ENCODE peak calls at places on chromosomes 6 and 20, in eight cellular contexts. W, C, R, K, A, F, I and P are unnamed samples.

GRCh38 chr6:151014404-151015150 is 149.1 kb downstream of the MTHFD1L start:
- DNase-seq in W (no peak), C (no peak), R (peak; percentile 46), K (peak; percentile 79), A (peak; percentile 56), F (peak; percentile 78), I (peak; percentile 29), P (peak; percentile 7)

GRCh38 chr6:161139766-161140553 is 133.9 kb downstream of the AGPAT4 start:
- DNase-seq in W (no peak), C (no peak), R (no peak), K (no peak), A (no peak), F (no peak), I (no peak), P (no peak)

GRCh38 chr6:116476021-116476678 is 15.0 kb downstream of the CALHM6 start:
- DNase-seq in W (no peak), C (no peak), R (peak; percentile 3), K (no peak), A (peak; percentile 43), F (no peak), I (no peak), P (peak; percentile 42)

GRCh38 chr6:49890988-49891387 is 24.7 kb upstream of the CRISP1 start:
- DNase-seq in W (no peak), C (no peak), R (no peak), K (no peak), A (no peak), F (no peak), I (no peak), P (no peak)

GRCh38 chr20:39004508-39004907 is 42.4 kb downstream of the DHX35 start:
- DNase-seq in W (no peak), C (no peak), R (no peak), K (no peak), A (no peak), F (no peak), I (no peak), P (no peak)

GRCh38 chr6:32177182-32177787 is 920 bp upstream of the RNF5 start:
- DNase-seq in W (no peak), C (no peak), R (peak; percentile 11), K (no peak), A (no peak), F (no peak), I (peak; percentile 76), P (peak; percentile 77)

GRCh38 chr6:56595490-56596122 is 47.1 kb downstream of the DST start:
- DNase-seq in W (no peak), C (no peak), R (peak; percentile 5), K (peak; percentile 62), A (peak; percentile 54), F (peak; percentile 8), I (peak; percentile 8), P (peak; percentile 45)

GRCh38 chr20:17381701-17382100 is 149.5 kb downstream of the BFSP1 start:
- DNase-seq in W (no peak), C (no peak), R (no peak), K (no peak), A (no peak), F (no peak), I (peak; percentile 40), P (no peak)

GRCh38 chr20:32968833-32969241 is 35.4 kb downstream of the SUN5 start:
- DNase-seq in W (no peak), C (no peak), R (no peak), K (no peak), A (peak; percentile 16), F (no peak), I (no peak), P (no peak)

GRCh38 chr6:75334266-75335040 is 49.9 kb upstream of the TMEM30A start:
- DNase-seq in W (peak; percentile 88), C (no peak), R (no peak), K (peak; percentile 94), A (peak; percentile 54), F (peak; percentile 31), I (no peak), P (no peak)

GRCh38 chr6:21769405-21769851 is 175.9 kb downstream of the SOX4 start:
- DNase-seq in W (peak; percentile 93), C (no peak), R (no peak), K (peak; percentile 98), A (peak; percentile 75), F (no peak), I (no peak), P (no peak)

GRCh38 chr20:63049561-63050221 is 42.9 kb upstream of the BHLHE23 start:
- DNase-seq in W (no peak), C (no peak), R (no peak), K (no peak), A (no peak), F (no peak), I (no peak), P (no peak)

GRCh38 chr20:8790442-8791074 is 278.3 kb upstream of the PLCB4 start:
- DNase-seq in W (no peak), C (no peak), R (no peak), K (peak; percentile 70), A (peak; percentile 61), F (peak; percentile 63), I (no peak), P (no peak)

GRCh38 chr6:80543598-80544181 is 437.2 kb downstream of the BCKDHB start:
- DNase-seq in W (peak; percentile 90), C (no peak), R (no peak), K (peak; percentile 61), A (peak; percentile 50), F (no peak), I (no peak), P (no peak)

GRCh38 chr6:94130458-94130857 is 711.1 kb upstream of the EPHA7 start:
- DNase-seq in W (no peak), C (no peak), R (no peak), K (no peak), A (no peak), F (no peak), I (no peak), P (no peak)

GRCh38 chr6:79671605-79672266 is 40.6 kb downstream of the SH3BGRL2 start:
- DNase-seq in W (no peak), C (peak; percentile 76), R (peak; percentile 35), K (peak; percentile 15), A (no peak), F (peak; percentile 7), I (no peak), P (peak; percentile 7)

GRCh38 chr6:111565316-111566221 is 40.1 kb downstream of the TRAF3IP2 start:
- DNase-seq in W (no peak), C (no peak), R (no peak), K (no peak), A (no peak), F (peak; percentile 19), I (no peak), P (no peak)

GRCh38 chr20:7650081-7650480 is 290.2 kb downstream of the HAO1 start:
- DNase-seq in W (no peak), C (no peak), R (no peak), K (no peak), A (no peak), F (no peak), I (no peak), P (no peak)

GRCh38 chr6:71043902-71044301 is 87.0 kb upstream of the B3GAT2 start:
- DNase-seq in W (no peak), C (no peak), R (no peak), K (peak; percentile 21), A (no peak), F (no peak), I (no peak), P (no peak)

GRCh38 chr6:39543950-39544349 is 181.3 kb downstream of the KIF6 start:
- DNase-seq in W (no peak), C (no peak), R (no peak), K (no peak), A (peak; percentile 29), F (no peak), I (no peak), P (no peak)

GRCh38 chr6:146593978-146594377 is 4.8 kb upstream of the ADGB start:
- DNase-seq in W (no peak), C (no peak), R (no peak), K (no peak), A (no peak), F (no peak), I (no peak), P (no peak)

GRCh38 chr6:25476126-25476525 is 175.9 kb upstream of the SCGN start:
- DNase-seq in W (no peak), C (no peak), R (no peak), K (peak; percentile 51), A (peak; percentile 21), F (no peak), I (no peak), P (no peak)

GRCh38 chr20:63454729-63455567 is 17.5 kb downstream of the KCNQ2 start:
- DNase-seq in W (no peak), C (no peak), R (no peak), K (peak; percentile 11), A (no peak), F (no peak), I (peak; percentile 10), P (no peak)

GRCh38 chr6:74404366-74404765 is 708.4 kb downstream of the CD109 start:
- DNase-seq in W (no peak), C (no peak), R (no peak), K (peak; percentile 38), A (no peak), F (no peak), I (no peak), P (no peak)

GRCh38 chr6:50442531-50443040 is 270.7 kb upstream of the TFAP2D start:
- DNase-seq in W (no peak), C (no peak), R (no peak), K (no peak), A (no peak), F (no peak), I (no peak), P (no peak)

GRCh38 chr20:25037288-25038102 is 20.4 kb downstream of the ACSS1 start:
- DNase-seq in W (no peak), C (no peak), R (no peak), K (no peak), A (no peak), F (no peak), I (no peak), P (no peak)

GRCh38 chr6:154243793-154244768 is 112.5 kb downstream of the IPCEF1 start:
- DNase-seq in W (no peak), C (peak; percentile 20), R (no peak), K (no peak), A (no peak), F (no peak), I (no peak), P (no peak)